ENCODE peak calls at places on chromosomes 3 and 15, in ten cellular contexts. C is heart left ventricle; S is Calu3; T is nephron progenitor cell; M is cardiac fibroblast; Z is psoas muscle; D is CD8-positive, alpha-beta T cell; J is neural progenitor cell; Q is Peyer's patch; R is mammary epithelial cell. K is an unnamed sample.

GRCh38 chr3:123503200-123503599 is 54.3 kb upstream of the ADCY5 start:
- DNase-seq in Z (no peak), J (no peak), M (no peak), T (no peak), Q (no peak), R (no peak), D (no peak), S (no peak), C (no peak), K (no peak)

GRCh38 chr3:194300392-194300758 is 50.8 kb downstream of the CPN2 start:
- DNase-seq in S (no peak), R (no peak), Z (peak), C (peak), D (no peak), J (peak), Q (no peak), T (peak), M (peak), K (no peak)

GRCh38 chr15:44038801-44039200 is 156.3 kb downstream of the FRMD5 start:
- DNase-seq in S (peak), C (no peak), Q (no peak), M (peak), D (no peak), Z (no peak), R (no peak), J (peak), T (peak), K (peak)

GRCh38 chr3:111603679-111604643 is 8.8 kb upstream of the ZBED2 start:
- DNase-seq in D (no peak), Z (no peak), C (no peak), S (no peak), Q (no peak), R (no peak), T (no peak), M (no peak), J (no peak), K (no peak)

GRCh38 chr3:66472313-66473134 is 28.3 kb downstream of the LRIG1 start:
- DNase-seq in J (no peak), S (no peak), D (no peak), R (peak), C (no peak), T (no peak), Z (no peak), M (peak), Q (no peak), K (no peak)

GRCh38 chr3:58965870-58966269 is 84.0 kb downstream of the CFAP20DC start:
- DNase-seq in Z (no peak), S (no peak), J (no peak), Q (no peak), D (no peak), M (peak), C (no peak), R (no peak), T (no peak), K (no peak)

GRCh38 chr3:151491525-151491924 is 30.7 kb upstream of the IGSF10 start:
- DNase-seq in T (no peak), R (no peak), D (no peak), C (no peak), S (no peak), Q (no peak), J (no peak), M (peak), Z (no peak), K (no peak)

GRCh38 chr3:7874116-7874515 is 627.5 kb upstream of the LMCD1 start:
- DNase-seq in J (no peak), Q (no peak), Z (no peak), S (no peak), C (no peak), D (no peak), T (no peak), R (no peak), M (peak), K (no peak)

GRCh38 chr15:82709081-82709420 is 624 bp downstream of the AP3B2 start:
- DNase-seq in R (peak), M (peak), C (no peak), Z (no peak), J (no peak), T (no peak), Q (no peak), S (peak), D (no peak), K (no peak)

GRCh38 chr15:75696854-75697259 is 15.8 kb downstream of the CSPG4 start:
- DNase-seq in Q (no peak), J (no peak), C (no peak), R (no peak), Z (no peak), T (no peak), M (no peak), S (no peak), D (no peak), K (no peak)

GRCh38 chr3:185152433-185153169 is at the start of gene C3orf70:
- DNase-seq in M (peak), Q (no peak), T (peak), J (peak), Z (peak), D (no peak), S (peak), R (peak), C (peak), K (peak)

GRCh38 chr3:194306771-194307640 is 44.1 kb downstream of the CPN2 start:
- DNase-seq in T (no peak), R (no peak), J (no peak), C (peak), Q (peak), D (no peak), M (no peak), Z (no peak), S (no peak), K (no peak)

GRCh38 chr3:4228295-4228694 is 74.9 kb upstream of the SETMAR start:
- DNase-seq in J (no peak), Z (no peak), D (no peak), T (no peak), S (no peak), M (no peak), C (no peak), Q (no peak), R (no peak), K (no peak)

GRCh38 chr15:44541282-44541958 is 4.5 kb downstream of the EIF3J start:
- DNase-seq in S (no peak), T (no peak), C (no peak), Z (no peak), R (peak), J (no peak), M (peak), Q (no peak), D (no peak), K (no peak)

GRCh38 chr3:36695769-36696137 is 68.6 kb downstream of the DCLK3 start:
- DNase-seq in M (no peak), J (no peak), C (no peak), Z (no peak), Q (no peak), R (peak), D (no peak), S (no peak), T (no peak), K (no peak)

GRCh38 chr3:36696799-36697198 is 67.6 kb downstream of the DCLK3 start:
- DNase-seq in Z (no peak), T (no peak), J (no peak), Q (no peak), R (no peak), S (no peak), C (no peak), M (no peak), D (no peak), K (no peak)

GRCh38 chr3:36698314-36698713 is 66.0 kb downstream of the DCLK3 start:
- DNase-seq in D (no peak), Z (no peak), Q (no peak), R (peak), S (no peak), J (no peak), M (no peak), T (no peak), C (no peak), K (no peak)

GRCh38 chr3:36695113-36695768 is 69.1 kb downstream of the DCLK3 start:
- DNase-seq in J (no peak), R (no peak), Q (no peak), D (no peak), Z (no peak), C (no peak), S (no peak), M (no peak), T (no peak), K (no peak)

GRCh38 chr3:36697397-36698001 is 66.9 kb downstream of the DCLK3 start:
- DNase-seq in Z (no peak), D (no peak), Q (no peak), S (peak), T (peak), M (no peak), J (peak), R (no peak), C (no peak), K (no peak)
- TF ChIP-seq CTCF in Z (no peak), D (no peak), Q (no peak), S (no peak), T (no peak), M (no peak), J (peak), R (peak), C (no peak), K (no peak)

DNA sequence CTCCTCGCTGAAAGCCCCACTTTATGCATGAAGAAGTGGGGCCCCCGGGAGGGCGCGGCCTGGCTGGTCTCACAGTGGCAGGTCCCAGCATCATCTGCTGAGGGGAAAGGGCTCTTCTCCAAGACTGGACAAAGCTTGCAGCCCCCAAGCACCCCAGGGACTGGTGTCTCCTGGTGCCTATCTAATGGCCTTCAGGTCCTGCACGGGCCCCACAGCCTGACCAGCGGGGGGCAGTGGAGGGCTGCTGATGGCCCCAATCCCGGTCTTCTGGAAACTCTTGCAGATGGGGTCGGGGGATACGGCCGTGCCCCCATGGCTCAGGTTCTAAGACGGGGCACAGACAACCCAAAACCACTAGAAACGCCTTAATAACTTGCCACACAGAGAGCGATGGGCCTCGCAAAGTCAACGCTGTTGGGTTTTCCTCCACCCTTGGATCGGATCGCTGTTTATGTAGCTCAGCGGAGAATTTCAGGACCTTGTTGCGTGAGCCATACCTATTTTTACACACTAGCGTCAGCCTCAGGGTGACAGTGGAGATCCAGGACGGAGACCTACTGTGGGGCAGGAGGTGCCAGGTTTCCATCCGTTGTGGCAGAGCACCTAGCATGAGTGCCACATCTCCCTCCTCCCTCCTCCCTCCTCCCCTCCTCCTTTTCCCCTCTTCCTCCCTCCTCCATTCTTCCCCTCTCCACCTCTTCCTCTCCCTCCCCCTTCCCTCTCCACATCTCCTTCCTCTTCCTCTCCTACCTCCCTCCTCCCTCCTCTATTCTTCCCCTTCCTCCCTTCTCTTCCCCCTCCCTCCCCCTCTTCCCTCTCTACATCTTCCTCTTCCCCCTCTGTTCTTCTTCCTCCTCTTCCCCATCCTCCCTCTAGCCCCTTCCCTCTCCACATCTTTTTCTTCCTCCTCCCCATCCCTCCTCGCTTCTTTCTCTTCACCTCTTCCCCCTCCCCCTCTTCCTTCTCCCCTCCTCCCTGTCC is 79.3 kb upstream of the ALDH1L1 start:
- DNase-seq in Z (peak), T (peak), Q (no peak), R (no peak), J (peak), C (peak), S (peak), M (peak), D (no peak), K (no peak)
- TF ChIP-seq CTCF in Z (peak), T (peak), Q (no peak), R (peak), J (peak), C (peak), S (peak), M (peak), D (no peak), K (peak)

DNA sequence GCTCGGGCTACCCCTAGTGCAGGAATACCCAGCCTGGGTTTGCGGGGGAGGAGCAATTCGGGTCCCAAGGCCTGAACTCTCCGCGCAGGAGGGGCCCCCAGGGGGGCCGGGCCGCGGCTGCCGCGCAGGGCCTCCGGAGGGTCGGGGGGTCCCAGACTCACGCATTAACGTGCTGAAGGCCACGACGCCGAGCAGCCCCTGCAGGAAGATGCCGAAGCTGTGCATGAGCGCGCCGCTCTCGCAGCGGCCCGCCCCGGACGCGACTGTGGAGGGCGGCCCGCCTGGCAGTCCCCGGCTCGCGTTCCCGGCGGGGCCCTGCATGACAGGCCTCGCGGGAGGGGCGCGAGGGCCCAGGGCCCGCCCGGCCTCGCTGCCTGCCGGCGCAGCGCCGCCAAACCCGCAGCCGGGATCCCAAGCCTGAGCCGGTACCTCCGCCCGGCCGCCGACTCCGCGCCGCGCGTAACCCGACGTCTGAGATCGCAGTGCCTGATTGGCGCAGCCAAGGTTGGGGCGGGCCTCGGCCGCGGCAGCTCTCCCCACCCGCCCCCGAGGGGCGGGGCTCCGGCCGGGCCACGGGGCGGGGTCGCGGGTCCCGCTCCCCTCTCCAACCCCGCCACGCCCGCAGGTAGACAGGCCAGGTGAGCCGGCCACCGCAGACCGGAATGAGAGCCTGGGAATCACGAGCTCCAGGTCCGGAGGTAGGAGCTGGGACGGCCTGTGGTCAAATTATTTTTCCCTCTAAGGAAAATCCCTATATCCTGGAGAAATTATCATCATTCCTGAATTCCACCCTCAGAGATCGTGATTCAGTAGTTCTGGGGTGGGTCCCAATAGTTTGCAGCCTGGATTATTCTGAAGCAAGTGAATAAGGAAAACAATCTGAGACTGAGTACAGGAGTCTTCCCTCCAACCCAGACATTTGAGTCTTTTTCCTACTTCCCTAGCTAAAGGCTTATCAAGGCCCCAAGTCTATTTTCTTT is at the start of gene STIMATE:
- DNase-seq in T (peak), M (peak), R (peak), Q (peak), J (peak), Z (peak), D (peak), S (peak), C (peak), K (peak)
- TF ChIP-seq CTCF in T (no peak), M (no peak), R (no peak), Q (no peak), J (no peak), Z (no peak), D (no peak), S (no peak), C (no peak), K (no peak)

GRCh38 chr3:171195686-171196085 is 169.2 kb upstream of the SLC2A2 start:
- DNase-seq in D (no peak), C (no peak), Z (no peak), T (no peak), S (no peak), J (no peak), R (peak), Q (no peak), M (peak), K (no peak)
- TF ChIP-seq CTCF in D (no peak), C (no peak), Z (no peak), T (no peak), S (peak), J (peak), R (peak), Q (no peak), M (no peak), K (peak)

GRCh38 chr3:33146791-33147445 is 33.1 kb downstream of the CRTAP start:
- DNase-seq in Q (no peak), S (no peak), M (peak), Z (no peak), R (no peak), J (no peak), C (no peak), T (no peak), D (no peak), K (no peak)
- TF ChIP-seq CTCF in Q (no peak), S (no peak), M (no peak), Z (no peak), R (no peak), J (no peak), C (no peak), T (no peak), D (no peak), K (no peak)

GRCh38 chr3:69296995-69297394 is 88.9 kb downstream of the FRMD4B start:
- DNase-seq in T (no peak), Z (no peak), C (no peak), D (no peak), S (no peak), Q (no peak), R (no peak), J (no peak), M (no peak), K (no peak)

GRCh38 chr3:69297525-69297924 is 88.4 kb downstream of the FRMD4B start:
- DNase-seq in Q (no peak), J (no peak), D (no peak), S (no peak), M (no peak), Z (no peak), C (no peak), T (no peak), R (no peak), K (no peak)

GRCh38 chr3:69304396-69304795 is 81.5 kb downstream of the FRMD4B start:
- DNase-seq in C (no peak), M (no peak), R (no peak), D (no peak), T (no peak), S (no peak), Z (no peak), Q (no peak), J (no peak), K (no peak)

GRCh38 chr3:69300296-69300695 is 85.6 kb downstream of the FRMD4B start:
- DNase-seq in Z (no peak), R (no peak), Q (no peak), J (no peak), M (no peak), D (no peak), T (no peak), S (no peak), C (no peak), K (no peak)

GRCh38 chr3:69299344-69299743 is 86.5 kb downstream of the FRMD4B start:
- DNase-seq in R (no peak), J (no peak), T (no peak), S (no peak), C (no peak), Q (no peak), Z (no peak), D (no peak), M (no peak), K (no peak)
- TF ChIP-seq CTCF in R (peak), J (no peak), T (no peak), S (no peak), C (no peak), Q (no peak), Z (no peak), D (no peak), M (peak), K (no peak)

GRCh38 chr3:70065666-70066253 is 66.2 kb downstream of the SAMMSON start:
- DNase-seq in Z (no peak), Q (no peak), M (no peak), D (no peak), C (no peak), J (peak), S (peak), R (no peak), T (peak), K (no peak)
- TF ChIP-seq CTCF in Z (no peak), Q (no peak), M (no peak), D (no peak), C (no peak), J (peak), S (no peak), R (peak), T (peak), K (peak)